ENCODE peak calls at places on chromosomes 6 and 20, in seven cellular contexts. One of them, this sample, is unnamed.

GRCh38 chr6:96851858-96852257 is 14.6 kb upstream of the GPR63 start:
- DNase-seq in upper lobe of right lung: no peak
- DNase-seq in right cardiac atrium: no peak
- DNase-seq in heart left ventricle: peak; percentile 16
- DNase-seq in lung: no peak
- DNase-seq in CD8-positive, alpha-beta memory T cell: no peak
- DNase-seq in transverse colon: no peak
- DNase-seq in this sample: no peak

GRCh38 chr6:52829046-52829817 is 11.4 kb downstream of the GSTA5 start:
- DNase-seq in upper lobe of right lung: no peak
- DNase-seq in right cardiac atrium: no peak
- DNase-seq in heart left ventricle: no peak
- DNase-seq in lung: no peak
- DNase-seq in CD8-positive, alpha-beta memory T cell: no peak
- DNase-seq in transverse colon: no peak
- DNase-seq in this sample: no peak

GRCh38 chr20:21228511-21228910 is 74.6 kb upstream of the XRN2 start:
- DNase-seq in upper lobe of right lung: no peak
- DNase-seq in right cardiac atrium: no peak
- DNase-seq in heart left ventricle: no peak
- DNase-seq in lung: no peak
- DNase-seq in CD8-positive, alpha-beta memory T cell: no peak
- DNase-seq in transverse colon: no peak
- DNase-seq in this sample: no peak

GRCh38 chr20:16701296-16701695 is 28.5 kb upstream of the SNRPB2 start:
- DNase-seq in upper lobe of right lung: no peak
- DNase-seq in right cardiac atrium: no peak
- DNase-seq in heart left ventricle: no peak
- DNase-seq in lung: no peak
- DNase-seq in CD8-positive, alpha-beta memory T cell: peak; percentile 20
- DNase-seq in transverse colon: no peak
- DNase-seq in this sample: no peak

GRCh38 chr6:52098649-52099184 is 11.3 kb upstream of the PKHD1 start:
- DNase-seq in upper lobe of right lung: no peak
- DNase-seq in right cardiac atrium: no peak
- DNase-seq in heart left ventricle: no peak
- DNase-seq in lung: no peak
- DNase-seq in CD8-positive, alpha-beta memory T cell: no peak
- DNase-seq in transverse colon: no peak
- DNase-seq in this sample: no peak

GRCh38 chr6:149867876-149868640 is 3.9 kb upstream of the LRP11 start:
- DNase-seq in upper lobe of right lung: no peak
- DNase-seq in right cardiac atrium: no peak
- DNase-seq in heart left ventricle: no peak
- DNase-seq in lung: no peak
- DNase-seq in CD8-positive, alpha-beta memory T cell: no peak
- DNase-seq in transverse colon: no peak
- DNase-seq in this sample: no peak

GRCh38 chr6:218153-219018 is 73.9 kb upstream of the DUSP22 start:
- DNase-seq in upper lobe of right lung: peak; percentile 47
- DNase-seq in right cardiac atrium: no peak
- DNase-seq in heart left ventricle: no peak
- DNase-seq in lung: no peak
- DNase-seq in CD8-positive, alpha-beta memory T cell: no peak
- DNase-seq in transverse colon: peak; percentile 22
- DNase-seq in this sample: no peak

GRCh38 chr6:128723667-128724066 is 159.3 kb upstream of the LAMA2 start:
- DNase-seq in upper lobe of right lung: no peak
- DNase-seq in right cardiac atrium: no peak
- DNase-seq in heart left ventricle: no peak
- DNase-seq in lung: no peak
- DNase-seq in CD8-positive, alpha-beta memory T cell: no peak
- DNase-seq in transverse colon: no peak
- DNase-seq in this sample: no peak

GRCh38 chr20:32742322-32743236 is 688 bp downstream of the COMMD7 start:
- DNase-seq in upper lobe of right lung: no peak
- DNase-seq in right cardiac atrium: no peak
- DNase-seq in heart left ventricle: no peak
- DNase-seq in lung: no peak
- DNase-seq in CD8-positive, alpha-beta memory T cell: no peak
- DNase-seq in transverse colon: no peak
- DNase-seq in this sample: no peak

GRCh38 chr6:41232667-41233066 is 4.5 kb downstream of the TREML4 start:
- DNase-seq in upper lobe of right lung: no peak
- DNase-seq in right cardiac atrium: no peak
- DNase-seq in heart left ventricle: no peak
- DNase-seq in lung: no peak
- DNase-seq in CD8-positive, alpha-beta memory T cell: no peak
- DNase-seq in transverse colon: no peak
- DNase-seq in this sample: no peak

GRCh38 chr6:169253745-169254238 is at the start of gene THBS2:
- DNase-seq in upper lobe of right lung: peak; percentile 62
- DNase-seq in right cardiac atrium: peak; percentile 77
- DNase-seq in heart left ventricle: peak; percentile 72
- DNase-seq in lung: no peak
- DNase-seq in CD8-positive, alpha-beta memory T cell: no peak
- DNase-seq in transverse colon: peak; percentile 24
- DNase-seq in this sample: no peak

GRCh38 chr6:43916924-43917877 is 147.2 kb downstream of the VEGFA start:
- DNase-seq in upper lobe of right lung: no peak
- DNase-seq in right cardiac atrium: peak; percentile 71
- DNase-seq in heart left ventricle: no peak
- DNase-seq in lung: peak; percentile 58
- DNase-seq in CD8-positive, alpha-beta memory T cell: no peak
- DNase-seq in transverse colon: peak; percentile 82
- DNase-seq in this sample: peak; percentile 94

GRCh38 chr20:4483481-4483880 is 238.2 kb upstream of the PRND start:
- DNase-seq in upper lobe of right lung: no peak
- DNase-seq in right cardiac atrium: no peak
- DNase-seq in heart left ventricle: no peak
- DNase-seq in lung: no peak
- DNase-seq in CD8-positive, alpha-beta memory T cell: no peak
- DNase-seq in transverse colon: no peak
- DNase-seq in this sample: no peak

GRCh38 chr6:69796081-69796626 is 656 bp downstream of the LMBRD1 start:
- DNase-seq in upper lobe of right lung: no peak
- DNase-seq in right cardiac atrium: no peak
- DNase-seq in heart left ventricle: no peak
- DNase-seq in lung: peak; percentile 43
- DNase-seq in CD8-positive, alpha-beta memory T cell: peak; percentile 50
- DNase-seq in transverse colon: peak; percentile 67
- DNase-seq in this sample: no peak

GRCh38 chr6:16548121-16548520 is 213.1 kb downstream of the ATXN1 start:
- DNase-seq in upper lobe of right lung: no peak
- DNase-seq in right cardiac atrium: no peak
- DNase-seq in heart left ventricle: no peak
- DNase-seq in lung: no peak
- DNase-seq in CD8-positive, alpha-beta memory T cell: no peak
- DNase-seq in transverse colon: no peak
- DNase-seq in this sample: no peak

GRCh38 chr6:89260832-89261231 is 43.7 kb upstream of the GABRR1 start:
- DNase-seq in upper lobe of right lung: no peak
- DNase-seq in right cardiac atrium: no peak
- DNase-seq in heart left ventricle: no peak
- DNase-seq in lung: no peak
- DNase-seq in CD8-positive, alpha-beta memory T cell: no peak
- DNase-seq in transverse colon: no peak
- DNase-seq in this sample: no peak

GRCh38 chr6:15296249-15296648 is 50.4 kb downstream of the JARID2 start:
- DNase-seq in upper lobe of right lung: no peak
- DNase-seq in right cardiac atrium: no peak
- DNase-seq in heart left ventricle: no peak
- DNase-seq in lung: no peak
- DNase-seq in CD8-positive, alpha-beta memory T cell: no peak
- DNase-seq in transverse colon: no peak
- DNase-seq in this sample: no peak

DNA sequence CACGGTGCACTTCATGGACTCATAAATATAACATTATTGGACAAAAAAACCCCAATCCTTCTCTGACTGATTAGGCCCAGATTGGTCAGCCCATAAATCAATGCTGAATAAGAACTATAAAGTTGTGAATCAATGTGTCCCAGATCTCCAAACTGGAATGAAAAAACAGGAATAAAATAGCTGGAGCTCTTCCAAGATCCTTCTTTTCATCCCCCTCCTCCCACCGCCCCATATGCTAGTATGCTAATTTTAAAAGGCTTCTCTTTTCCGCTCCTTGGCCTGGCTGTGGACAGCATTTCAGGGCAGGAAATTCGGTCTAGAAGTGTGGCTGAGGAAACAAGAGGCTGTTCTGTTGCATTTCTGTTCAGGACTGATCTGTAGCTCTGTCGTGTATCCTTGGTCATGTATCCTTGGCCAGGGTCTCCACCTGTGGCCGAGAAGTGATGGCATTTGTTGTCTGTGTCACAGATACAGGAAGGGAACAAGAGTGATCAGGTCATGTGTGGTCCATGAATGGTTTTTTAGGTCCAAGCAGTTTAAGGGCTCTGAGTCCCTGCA is 300.4 kb upstream of the SUPT3H start:
- DNase-seq in upper lobe of right lung: no peak
- DNase-seq in right cardiac atrium: no peak
- DNase-seq in heart left ventricle: no peak
- DNase-seq in lung: no peak
- DNase-seq in CD8-positive, alpha-beta memory T cell: no peak
- DNase-seq in transverse colon: no peak
- DNase-seq in this sample: no peak
- H3K4me3 ChIP-seq in upper lobe of right lung: no peak overlapping the region
- H3K4me3 ChIP-seq in right cardiac atrium: no peak overlapping the region
- H3K4me3 ChIP-seq in heart left ventricle: no peak overlapping the region
- H3K4me3 ChIP-seq in lung: no peak overlapping the region
- H3K4me3 ChIP-seq in CD8-positive, alpha-beta memory T cell: no peak overlapping the region
- H3K4me3 ChIP-seq in transverse colon: no peak overlapping the region
- H3K4me3 ChIP-seq in this sample: no peak overlapping the region

DNA sequence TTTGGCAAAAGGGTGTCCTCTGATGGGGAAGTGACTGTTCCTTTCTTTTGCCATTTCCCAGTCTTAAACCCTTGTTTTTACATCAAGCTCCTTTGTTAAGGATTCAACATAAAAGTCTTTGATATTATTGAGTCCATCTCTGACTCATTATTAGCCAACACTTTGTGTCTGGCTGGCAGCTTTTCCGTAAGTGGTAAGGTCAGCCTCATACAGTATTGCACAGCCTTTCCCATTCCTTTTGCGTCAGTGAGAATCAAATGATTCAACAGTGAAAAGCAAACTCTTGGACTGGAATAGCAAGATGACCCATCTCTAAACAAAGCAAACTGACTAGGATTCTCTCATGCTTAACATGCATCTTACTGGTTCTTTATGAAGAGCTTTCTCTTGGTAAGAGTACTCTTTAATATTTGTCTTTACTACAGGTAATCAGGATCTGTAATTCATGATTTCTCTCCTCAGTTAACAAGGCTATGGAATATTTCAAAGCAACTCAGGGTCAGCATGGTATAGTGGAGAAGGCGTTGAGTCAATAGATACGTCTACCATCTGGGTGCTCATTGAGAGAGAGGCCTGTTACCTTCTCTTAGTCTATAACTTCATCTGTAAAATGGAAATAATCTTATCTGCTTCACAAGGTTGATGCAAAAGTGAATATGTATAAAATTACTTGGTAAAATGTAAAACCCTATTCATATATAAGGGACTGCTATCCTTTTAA is 183.6 kb downstream of the PRL start:
- DNase-seq in upper lobe of right lung: no peak
- DNase-seq in right cardiac atrium: peak; percentile 62
- DNase-seq in heart left ventricle: peak; percentile 15
- DNase-seq in lung: peak; percentile 40
- DNase-seq in CD8-positive, alpha-beta memory T cell: no peak
- DNase-seq in transverse colon: no peak
- DNase-seq in this sample: no peak
- H3K27ac ChIP-seq in upper lobe of right lung: no peak overlapping the region
- H3K27ac ChIP-seq in right cardiac atrium: no peak overlapping the region
- H3K27ac ChIP-seq in heart left ventricle: no peak overlapping the region
- H3K27ac ChIP-seq in lung: no peak overlapping the region
- H3K27ac ChIP-seq in CD8-positive, alpha-beta memory T cell: no peak overlapping the region
- H3K27ac ChIP-seq in transverse colon: no peak overlapping the region
- H3K27ac ChIP-seq in this sample: no peak overlapping the region

DNA sequence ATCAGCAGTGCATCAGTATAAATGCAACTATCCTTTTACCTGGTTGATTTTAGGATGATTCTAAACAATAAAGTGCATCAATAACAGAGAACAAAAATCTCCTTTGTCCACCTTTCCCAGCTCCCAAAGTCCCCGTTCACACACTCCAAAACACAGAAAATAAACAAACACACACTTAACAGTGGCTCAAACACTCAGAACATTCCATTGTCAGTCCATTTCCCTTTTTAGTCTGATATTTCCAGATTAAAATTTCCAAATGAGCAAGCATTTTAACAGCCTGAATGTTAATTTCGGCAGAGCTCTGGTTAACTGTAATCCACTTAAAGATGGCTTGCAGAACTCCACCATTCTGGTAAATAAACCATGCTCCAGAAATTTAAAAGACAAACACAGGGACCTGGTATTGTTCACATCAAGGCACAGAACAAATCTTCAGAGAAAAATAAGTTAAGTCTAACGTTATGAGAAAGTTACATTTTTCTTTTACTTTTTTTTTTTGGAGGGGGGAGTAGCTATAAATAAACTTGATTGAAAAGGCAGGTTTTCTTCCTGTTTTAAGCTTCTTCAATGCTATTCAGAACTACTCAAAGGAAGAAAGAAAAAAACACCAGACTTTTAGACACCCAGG is 100.8 kb downstream of the DST start:
- DNase-seq in upper lobe of right lung: no peak
- DNase-seq in right cardiac atrium: no peak
- DNase-seq in heart left ventricle: no peak
- DNase-seq in lung: no peak
- DNase-seq in CD8-positive, alpha-beta memory T cell: no peak
- DNase-seq in transverse colon: no peak
- DNase-seq in this sample: no peak
- H3K4me3 ChIP-seq in upper lobe of right lung: peak overlapping the region; percentile 60
- H3K4me3 ChIP-seq in right cardiac atrium: peak overlapping the region; percentile 80
- H3K4me3 ChIP-seq in heart left ventricle: peak overlapping the region; percentile 6
- H3K4me3 ChIP-seq in lung: peak overlapping the region; percentile 39
- H3K4me3 ChIP-seq in CD8-positive, alpha-beta memory T cell: peak overlapping the region; percentile 59
- H3K4me3 ChIP-seq in transverse colon: peak overlapping the region; percentile 56
- H3K4me3 ChIP-seq in this sample: peak overlapping the region; percentile 35

DNA sequence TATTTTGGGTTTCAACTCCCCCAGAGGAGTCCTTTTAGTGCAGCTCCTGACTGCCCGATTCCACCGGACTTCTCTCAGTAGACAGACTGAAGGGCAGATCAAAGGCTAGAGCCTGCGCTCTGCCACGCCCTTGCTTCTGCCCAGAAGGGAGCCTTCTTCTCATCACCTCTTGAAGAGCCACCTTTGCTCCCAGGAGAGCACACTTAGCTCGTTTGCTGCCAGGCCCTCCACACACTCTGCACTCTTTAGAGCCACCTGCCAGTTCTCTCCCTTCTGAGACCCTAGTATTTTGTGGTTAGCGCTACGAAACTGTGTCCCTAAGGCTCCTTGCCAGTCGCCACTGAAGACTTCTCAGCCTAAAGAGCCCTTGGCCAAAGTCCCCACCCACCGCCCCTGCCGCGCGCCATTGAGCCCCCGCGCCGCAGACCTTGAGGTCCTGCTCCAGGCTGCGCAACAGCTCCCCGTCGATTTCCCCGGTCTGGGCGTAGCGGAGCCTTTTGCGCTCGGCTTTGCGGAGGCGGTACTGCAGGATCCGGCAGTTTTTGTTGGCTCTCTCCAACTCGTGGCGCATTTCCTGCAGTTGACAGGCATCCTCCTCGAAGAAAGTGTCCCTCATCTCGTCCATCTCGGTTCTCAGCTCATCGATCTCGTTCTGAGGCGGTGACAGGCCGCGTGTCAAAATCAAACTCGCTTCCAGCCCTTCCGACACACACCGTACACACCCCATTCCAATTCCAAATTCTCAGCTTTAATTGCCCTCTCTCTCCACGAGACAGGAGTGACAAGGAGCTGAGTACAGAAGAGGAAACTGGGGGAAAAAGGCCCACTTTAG is 4.5 kb downstream of the MTCL3 start:
- DNase-seq in upper lobe of right lung: peak; percentile 79
- DNase-seq in right cardiac atrium: peak; percentile 23
- DNase-seq in heart left ventricle: peak; percentile 30
- DNase-seq in lung: peak; percentile 57
- DNase-seq in CD8-positive, alpha-beta memory T cell: peak; percentile 17
- DNase-seq in transverse colon: peak; percentile 12
- DNase-seq in this sample: no peak
- H3K27ac ChIP-seq in upper lobe of right lung: peak overlapping the region; percentile 48
- H3K27ac ChIP-seq in right cardiac atrium: no peak overlapping the region
- H3K27ac ChIP-seq in heart left ventricle: no peak overlapping the region
- H3K27ac ChIP-seq in lung: peak overlapping the region; percentile 34
- H3K27ac ChIP-seq in CD8-positive, alpha-beta memory T cell: no peak overlapping the region
- H3K27ac ChIP-seq in transverse colon: no peak overlapping the region
- H3K27ac ChIP-seq in this sample: no peak overlapping the region

This sample was measured in right lobe of liver.